ENCODE peak calls at places on chromosomes 7 and 10, in six cellular contexts. A is HCT116, Y is HepG2, L is K562, R is H1, K is GM12878. B is an unnamed sample.

GRCh38 chr10:79207096-79207357 is 138.3 kb downstream of the ZMIZ1 start:
- DNase-seq in A (no peak), Y (no peak), L (no peak), R (no peak), K (no peak), B (no peak)

GRCh38 chr10:86413046-86413728 is 46.6 kb upstream of the GRID1 start:
- DNase-seq in A (no peak), Y (no peak), L (no peak), R (no peak), K (peak), B (no peak)

GRCh38 chr7:29135851-29136250 is 10.5 kb downstream of the CPVL start:
- DNase-seq in A (no peak), Y (no peak), L (no peak), R (no peak), K (no peak), B (no peak)

GRCh38 chr10:688621-689426 is 644 bp downstream of the DIP2C start:
- DNase-seq in A (no peak), Y (no peak), L (no peak), R (no peak), K (no peak), B (peak)

GRCh38 chr7:158602905-158603772 is 15.5 kb upstream of the PTPRN2 start:
- DNase-seq in A (no peak), Y (no peak), L (no peak), R (no peak), K (peak), B (no peak)

GRCh38 chr7:70698219-70698832 is 433.6 kb upstream of the GALNT17 start:
- DNase-seq in A (no peak), Y (peak), L (peak), R (no peak), K (no peak), B (peak)

GRCh38 chr7:97126483-97127171 is 9.1 kb downstream of the SDHAF3 start:
- DNase-seq in A (no peak), Y (no peak), L (peak), R (no peak), K (no peak), B (no peak)

GRCh38 chr10:72694476-72695369 is 2.8 kb downstream of the MCU start:
- DNase-seq in A (no peak), Y (peak), L (peak), R (no peak), K (no peak), B (no peak)

GRCh38 chr10:79446451-79447020 is 1.1 kb upstream of the ZCCHC24 start:
- DNase-seq in A (no peak), Y (no peak), L (peak), R (no peak), K (no peak), B (no peak)

GRCh38 chr7:19116121-19117080 is 1.0 kb downstream of the TWIST1 start:
- DNase-seq in A (no peak), Y (no peak), L (no peak), R (no peak), K (no peak), B (peak)

GRCh38 chr7:143979359-143979758 is 20.8 kb upstream of the OR6B1 start:
- DNase-seq in A (no peak), Y (peak), L (no peak), R (no peak), K (no peak), B (peak)

GRCh38 chr10:88282876-88283275 is 300.2 kb downstream of the RNLS start:
- DNase-seq in A (no peak), Y (no peak), L (no peak), R (no peak), K (no peak), B (no peak)

GRCh38 chr10:44696496-44696895 is 214.6 kb upstream of the TMEM72 start:
- DNase-seq in A (no peak), Y (no peak), L (no peak), R (no peak), K (no peak), B (no peak)

GRCh38 chr7:43516581-43517342 is 66.1 kb upstream of the STK17A start:
- DNase-seq in A (no peak), Y (no peak), L (no peak), R (no peak), K (peak), B (no peak)

GRCh38 chr7:141563956-141564623 is 12.9 kb downstream of the AGK start:
- DNase-seq in A (no peak), Y (no peak), L (peak), R (no peak), K (peak), B (no peak)

GRCh38 chr10:3260066-3260834 is 87.7 kb upstream of the PITRM1 start:
- DNase-seq in A (no peak), Y (no peak), L (peak), R (no peak), K (no peak), B (no peak)

GRCh38 chr10:101050206-101051069 is 11.4 kb upstream of the KAZALD1 start:
- DNase-seq in A (no peak), Y (peak), L (peak), R (no peak), K (no peak), B (peak)

GRCh38 chr7:159113056-159113455 is 31.6 kb downstream of the VIPR2 start:
- DNase-seq in A (no peak), Y (no peak), L (no peak), R (no peak), K (no peak), B (no peak)

GRCh38 chr7:44144426-44144967 is 3.4 kb upstream of the MYL7 start:
- DNase-seq in A (no peak), Y (no peak), L (no peak), R (no peak), K (no peak), B (no peak)

GRCh38 chr10:103495321-103495720 is 1.8 kb downstream of the NEURL1 start:
- DNase-seq in A (no peak), Y (no peak), L (no peak), R (no peak), K (no peak), B (no peak)

GRCh38 chr10:103491729-103492364 is 1.7 kb upstream of the NEURL1 start:
- DNase-seq in A (peak), Y (peak), L (peak), R (no peak), K (no peak), B (no peak)

GRCh38 chr10:103493362-103493871 is at the start of gene NEURL1:
- DNase-seq in A (no peak), Y (no peak), L (no peak), R (no peak), K (no peak), B (no peak)

GRCh38 chr10:103492655-103493261 is 747 bp upstream of the NEURL1 start:
- DNase-seq in A (no peak), Y (no peak), L (no peak), R (no peak), K (no peak), B (no peak)

DNA sequence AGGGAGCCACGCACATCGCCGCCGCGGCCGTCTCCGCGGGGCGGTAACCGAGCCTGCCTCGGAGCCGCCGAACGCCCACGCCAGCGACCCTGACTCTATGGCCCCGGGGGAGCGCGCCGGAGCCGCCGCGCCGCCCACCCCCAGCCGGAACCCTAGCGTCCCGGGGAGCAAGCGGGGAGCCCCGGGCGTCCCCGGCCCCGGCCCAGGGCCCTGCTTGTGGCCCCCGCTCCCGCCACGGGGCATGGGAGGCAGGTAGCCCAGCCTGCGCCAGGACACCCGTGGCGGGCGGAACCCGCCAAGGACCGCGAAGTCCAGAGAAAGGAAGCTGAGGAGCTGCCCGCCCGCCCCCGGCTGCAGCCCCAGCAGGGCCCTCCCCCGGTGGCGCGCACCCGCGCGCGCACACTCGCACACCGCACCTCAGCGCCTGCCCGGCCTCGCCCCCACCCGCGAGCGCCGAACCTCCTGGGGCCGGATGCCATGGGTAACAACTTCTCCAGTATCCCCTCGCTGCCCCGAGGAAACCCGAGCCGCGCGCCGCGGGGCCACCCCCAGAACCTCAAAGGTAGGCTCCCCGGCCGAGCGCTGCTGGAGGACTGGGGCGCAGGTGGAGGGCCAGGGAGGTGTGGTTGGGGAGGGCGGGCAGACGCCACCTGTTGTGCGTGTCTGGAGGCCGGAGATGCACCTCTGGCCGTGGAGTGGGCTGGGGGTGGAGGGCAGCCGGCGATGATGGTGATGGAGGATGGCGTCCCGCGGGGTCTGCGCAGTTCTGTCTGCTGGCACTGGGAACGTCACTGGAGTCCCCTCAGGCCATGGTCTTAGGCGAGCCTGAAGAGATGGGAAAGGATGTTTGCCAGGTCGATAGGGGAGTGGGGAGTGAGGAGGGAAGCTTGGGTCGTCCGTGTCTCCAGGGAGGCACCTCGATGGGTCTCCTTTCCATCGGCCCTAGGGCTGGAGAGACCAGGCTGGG is 689 bp downstream of the NEURL1 start:
- DNase-seq in A (no peak), Y (no peak), L (no peak), R (no peak), K (no peak), B (no peak)
- TF ChIP-seq JUND in A (no peak), Y (no peak), L (no peak), R (no peak), K (no peak), B (no peak)

GRCh38 chr10:76324283-76324682 is 892.9 kb downstream of the LRMDA start:
- DNase-seq in A (no peak), Y (no peak), L (no peak), R (no peak), K (no peak), B (no peak)
- TF ChIP-seq JUND in A (no peak), Y (no peak), L (no peak), R (no peak), K (no peak), B (no peak)

DNA sequence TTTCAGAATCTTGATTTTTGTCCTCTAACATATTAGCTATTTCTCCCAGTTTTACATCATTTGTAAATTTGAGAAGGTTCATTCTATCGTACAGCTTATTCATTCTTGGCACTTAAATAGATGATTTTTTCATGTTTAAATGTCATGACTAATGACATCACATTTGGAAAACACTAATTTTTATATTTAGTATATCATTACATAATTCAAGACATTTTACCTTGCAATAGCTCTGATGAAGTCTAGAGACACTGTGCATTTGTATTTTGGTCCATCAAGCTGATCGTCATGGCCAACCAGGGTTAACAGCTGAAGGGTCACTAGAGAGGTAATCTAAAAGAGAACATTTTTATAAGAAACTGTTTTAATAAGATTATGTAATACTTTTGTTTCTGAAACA is 71.3 kb downstream of the ORC5 start:
- DNase-seq in A (no peak), Y (no peak), L (no peak), R (no peak), K (no peak), B (no peak)
- TF ChIP-seq JUND in A (no peak), Y (no peak), L (no peak), R (no peak), K (no peak), B (no peak)

DNA sequence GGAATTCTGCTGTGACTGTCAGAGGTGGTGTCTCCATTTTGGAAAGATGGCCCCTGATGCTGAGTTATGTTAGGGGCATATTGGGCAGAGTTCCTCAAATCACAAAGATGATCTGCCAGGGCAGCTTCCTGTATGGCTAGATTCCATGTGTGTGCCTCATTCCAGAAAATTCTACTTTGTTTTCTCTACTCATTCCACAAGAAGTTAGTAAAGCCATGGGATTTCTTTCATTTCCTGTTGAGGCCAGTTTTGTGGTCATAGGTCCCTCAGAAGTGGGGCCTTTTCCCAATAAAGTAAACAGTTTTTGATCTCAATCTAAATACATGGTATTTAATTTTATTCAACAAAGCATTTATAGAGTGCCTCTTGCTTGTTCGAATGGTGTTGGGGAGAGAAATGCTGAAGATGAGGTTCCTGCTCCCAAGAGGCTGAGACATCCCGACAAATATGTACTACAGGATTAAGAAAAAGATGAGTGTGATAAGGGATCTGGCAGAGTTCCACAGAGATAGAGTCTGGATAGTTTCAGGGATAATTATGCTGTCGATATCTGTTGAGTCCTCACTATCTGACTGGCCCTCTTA is 33.0 kb downstream of the MINDY4 start:
- DNase-seq in A (no peak), Y (no peak), L (no peak), R (no peak), K (no peak), B (peak)
- TF ChIP-seq JUND in A (no peak), Y (no peak), L (no peak), R (no peak), K (no peak), B (no peak)

GRCh38 chr7:803243-803635 is 29.0 kb upstream of the SUN1 start:
- DNase-seq in A (no peak), Y (no peak), L (no peak), R (no peak), K (no peak), B (peak)
- TF ChIP-seq JUND in A (no peak), Y (no peak), L (no peak), R (no peak), K (no peak), B (no peak)

GRCh38 chr7:85324145-85324799 is 137.4 kb upstream of the SEMA3D start:
- DNase-seq in A (no peak), Y (no peak), L (no peak), R (no peak), K (no peak), B (no peak)
- TF ChIP-seq JUND in A (no peak), Y (no peak), L (no peak), R (no peak), K (no peak), B (no peak)

GRCh38 chr7:118472581-118472980 is 248.1 kb downstream of the ANKRD7 start:
- DNase-seq in A (no peak), Y (no peak), L (no peak), R (no peak), K (no peak), B (no peak)
- TF ChIP-seq JUND in A (no peak), Y (no peak), L (no peak), R (no peak), K (no peak), B (no peak)